ENCODE peak calls at places on chromosomes 13 and 19, in eight cellular contexts. C is uterus; I is cardiac muscle cell; P is neuronal stem cell; X is OCI-LY7; R is heart right ventricle; Q is effector memory CD4-positive, alpha-beta T cell; K is aorta. W is an unnamed sample.

GRCh38 chr19:55702131-55702627 is 27.2 kb downstream of the EPN1 start:
- DNase-seq in C (no peak), I (no peak), P (no peak), X (no peak), R (no peak), Q (no peak), K (no peak), W (no peak)

GRCh38 chr13:26811636-26812035 is 51.0 kb upstream of the GPR12 start:
- DNase-seq in C (no peak), I (no peak), P (no peak), X (no peak), R (no peak), Q (no peak), K (no peak), W (no peak)

GRCh38 chr19:34589730-34590129 is 87.2 kb downstream of the SCGB2B2 start:
- DNase-seq in C (no peak), I (no peak), P (no peak), X (no peak), R (no peak), Q (no peak), K (no peak), W (no peak)

GRCh38 chr13:45700971-45701900 is 884 bp upstream of the CBY2 start:
- DNase-seq in C (no peak), I (no peak), P (no peak), X (no peak), R (no peak), Q (no peak), K (no peak), W (no peak)

GRCh38 chr13:80307401-80307987 is 33.4 kb downstream of the SPRY2 start:
- DNase-seq in C (no peak), I (no peak), P (no peak), X (no peak), R (no peak), Q (no peak), K (no peak), W (no peak)

GRCh38 chr13:21641629-21642028 is 29.2 kb upstream of the FGF9 start:
- DNase-seq in C (no peak), I (no peak), P (no peak), X (no peak), R (no peak), Q (no peak), K (no peak), W (no peak)

GRCh38 chr19:49749055-49749716 is 13.9 kb downstream of the TSKS start:
- DNase-seq in C (no peak), I (no peak), P (no peak), X (peak; percentile 25), R (no peak), Q (no peak), K (no peak), W (no peak)

GRCh38 chr13:99974939-99975561 is 3.5 kb upstream of the ZIC5 start:
- DNase-seq in C (peak; percentile 7), I (peak; percentile 0), P (no peak), X (no peak), R (no peak), Q (no peak), K (no peak), W (no peak)

GRCh38 chr19:33621065-33621785 is 528 bp upstream of the CHST8 start:
- DNase-seq in C (no peak), I (no peak), P (no peak), X (no peak), R (no peak), Q (no peak), K (no peak), W (no peak)

GRCh38 chr13:49371943-49372636 is 71.8 kb downstream of the CAB39L start:
- DNase-seq in C (no peak), I (no peak), P (no peak), X (peak; percentile 91), R (no peak), Q (no peak), K (no peak), W (no peak)

GRCh38 chr13:100530645-100531044 is 57.9 kb downstream of the GGACT start:
- DNase-seq in C (peak; percentile 43), I (no peak), P (no peak), X (no peak), R (no peak), Q (no peak), K (no peak), W (no peak)

GRCh38 chr19:14762111-14762510 is 16.2 kb downstream of the ADGRE2 start:
- DNase-seq in C (no peak), I (no peak), P (no peak), X (no peak), R (no peak), Q (no peak), K (no peak), W (no peak)

GRCh38 chr19:14767466-14767971 is 10.8 kb downstream of the ADGRE2 start:
- DNase-seq in C (no peak), I (no peak), P (no peak), X (no peak), R (no peak), Q (no peak), K (no peak), W (no peak)

GRCh38 chr19:14761607-14762006 is 16.8 kb downstream of the ADGRE2 start:
- DNase-seq in C (no peak), I (no peak), P (no peak), X (no peak), R (no peak), Q (no peak), K (no peak), W (no peak)

GRCh38 chr19:14764401-14764800 is 14.0 kb downstream of the ADGRE2 start:
- DNase-seq in C (no peak), I (no peak), P (no peak), X (no peak), R (no peak), Q (no peak), K (no peak), W (no peak)

DNA sequence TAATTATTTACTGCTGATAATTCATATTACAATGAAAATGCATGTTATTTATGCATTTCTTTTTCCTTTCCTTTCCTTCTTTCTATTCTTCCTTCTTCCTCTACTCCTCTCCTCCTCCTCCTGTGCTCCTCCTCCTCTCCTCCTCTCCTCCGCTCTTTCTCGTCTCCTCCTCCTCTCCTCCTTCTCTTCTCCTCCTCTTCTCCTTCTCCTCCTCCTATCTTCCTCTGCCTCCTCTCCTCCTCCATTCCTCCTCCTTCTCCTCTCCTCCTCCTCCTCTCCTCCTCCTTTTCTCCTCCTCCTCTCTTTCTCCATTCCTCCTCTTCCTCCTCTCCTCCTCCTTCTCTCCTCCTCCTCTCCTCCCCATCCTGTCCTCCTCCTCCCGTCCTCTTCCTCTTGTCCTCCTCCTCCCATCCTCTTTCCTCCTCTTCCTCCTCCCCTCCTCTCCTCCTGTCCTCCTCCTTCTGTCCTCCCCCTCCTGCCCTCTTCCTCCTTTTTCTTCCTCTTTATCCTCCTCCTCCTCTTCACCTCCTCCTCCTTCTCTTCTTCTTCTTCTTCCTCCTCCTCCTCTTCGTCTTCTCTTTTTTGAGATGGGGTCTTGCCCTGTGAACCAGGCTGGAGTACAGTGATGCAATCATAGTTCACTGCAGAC is 14.7 kb downstream of the ADGRE2 start:
- DNase-seq in C (no peak), I (no peak), P (no peak), X (no peak), R (no peak), Q (no peak), K (no peak), W (no peak)
- H3K36me3 ChIP-seq in C (no peaks in the 10 kb centered on the region), I (no peaks in the 10 kb centered on the region), P (no peaks in the 10 kb centered on the region), X (no peaks in the 10 kb centered on the region), R (peaks cover 57% of the 10 kb centered on the region), Q (no peaks in the 10 kb centered on the region), K (no peaks in the 10 kb centered on the region), W (no peaks in the 10 kb centered on the region)

GRCh38 chr19:5143471-5144411 is 174.8 kb downstream of the KDM4B start:
- DNase-seq in C (no peak), I (no peak), P (no peak), X (peak; percentile 26), R (no peak), Q (no peak), K (peak; percentile 44), W (no peak)

GRCh38 chr19:5141278-5141925 is 172.5 kb downstream of the KDM4B start:
- DNase-seq in C (no peak), I (no peak), P (no peak), X (no peak), R (no peak), Q (no peak), K (peak; percentile 41), W (no peak)

GRCh38 chr19:5142725-5143097 is 173.8 kb downstream of the KDM4B start:
- DNase-seq in C (no peak), I (no peak), P (no peak), X (no peak), R (no peak), Q (no peak), K (no peak), W (no peak)

GRCh38 chr19:5144545-5145179 is 175.7 kb downstream of the KDM4B start:
- DNase-seq in C (no peak), I (no peak), P (no peak), X (no peak), R (no peak), Q (no peak), K (no peak), W (no peak)

GRCh38 chr19:5141926-5142724 is 173.2 kb downstream of the KDM4B start:
- DNase-seq in C (no peak), I (no peak), P (no peak), X (no peak), R (no peak), Q (no peak), K (peak; percentile 40), W (no peak)
- H3K36me3 ChIP-seq in C (no peaks in the 10 kb centered on the region), I (peaks cover 28% of the 10 kb centered on the region), P (peaks cover 76% of the 10 kb centered on the region), X (peaks cover 20% of the 10 kb centered on the region), R (peaks cover 93% of the 10 kb centered on the region), Q (peaks cover 26% of the 10 kb centered on the region), K (peaks cover 3% of the 10 kb centered on the region), W (peaks cover 39% of the 10 kb centered on the region)

DNA sequence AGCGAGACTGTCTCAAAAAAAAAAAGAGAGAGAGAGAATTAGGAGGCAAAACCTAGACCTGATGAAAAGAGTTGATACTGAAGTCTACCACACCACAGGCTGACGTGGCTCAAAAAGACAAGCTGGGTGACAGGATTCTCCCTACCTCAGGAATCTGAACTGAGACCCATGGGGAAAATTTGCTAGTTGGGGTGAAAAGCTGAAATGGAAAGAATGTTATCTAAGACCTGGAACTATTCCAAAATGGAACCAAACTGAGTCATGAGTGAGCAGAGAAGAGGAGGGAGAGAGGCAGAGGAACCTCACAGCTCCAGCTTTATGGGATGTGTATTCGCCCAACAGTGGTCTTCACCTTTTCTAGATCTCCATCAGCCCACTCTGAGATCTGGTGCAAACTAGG is 11.7 kb downstream of the SMG9 start:
- DNase-seq in C (no peak), I (no peak), P (no peak), X (no peak), R (no peak), Q (no peak), K (no peak), W (no peak)
- H3K36me3 ChIP-seq in C (no peaks in the 10 kb centered on the region), I (peaks cover 42% of the 10 kb centered on the region), P (peaks cover 94% of the 10 kb centered on the region), X (peaks cover 98% of the 10 kb centered on the region), R (peaks cover 98% of the 10 kb centered on the region), Q (peaks cover 75% of the 10 kb centered on the region), K (peaks cover 6% of the 10 kb centered on the region), W (peaks cover 5% of the 10 kb centered on the region)

DNA sequence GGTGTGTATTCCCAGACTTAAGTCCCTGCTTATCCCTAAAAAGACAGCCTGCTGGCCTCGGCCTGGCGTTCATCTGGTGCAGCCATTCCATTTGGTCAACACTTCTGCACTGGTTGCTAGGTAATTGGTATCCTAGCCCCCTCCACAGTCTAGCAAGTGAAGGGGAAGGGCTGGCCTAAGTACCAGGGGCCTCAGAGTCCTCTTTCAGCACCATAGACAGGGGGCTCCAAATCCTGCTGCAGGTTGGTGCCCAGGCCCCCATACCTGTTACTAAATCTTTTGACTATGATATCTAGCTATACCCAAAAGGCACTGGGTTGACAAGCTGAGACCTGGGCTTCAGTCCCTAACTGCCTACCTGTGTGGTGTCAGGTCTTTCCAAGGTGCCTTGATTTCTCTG is 4.0 kb upstream of the CCDC97 start:
- DNase-seq in C (no peak), I (no peak), P (no peak), X (no peak), R (no peak), Q (no peak), K (no peak), W (no peak)
- H3K36me3 ChIP-seq in C (no peaks in the 10 kb centered on the region), I (peaks cover 54% of the 10 kb centered on the region), P (peaks cover 78% of the 10 kb centered on the region), X (peaks cover 83% of the 10 kb centered on the region), R (peaks cover 72% of the 10 kb centered on the region), Q (peaks cover 35% of the 10 kb centered on the region), K (peaks cover 12% of the 10 kb centered on the region), W (peaks cover 72% of the 10 kb centered on the region)

W was measured in esophagus squamous epithelium.